ENCODE peak calls at places on chromosomes 13 and 19, in five cellular contexts. A is effector memory CD4-positive, alpha-beta T cell; O is tibial artery; H is uterus; T is psoas muscle. B is an unnamed sample. For H3K4me1, the result is how much of the 10 kb centered on the place peaks cover.

GRCh38 chr13:77386880-77387606 is 60.1 kb upstream of the MYCBP2 start:
- DNase-seq in H (no peak), A (no peak), T (peak), O (peak), B (no peak)

GRCh38 chr19:18496167-18496979 is 25.5 kb downstream of the ELL start:
- DNase-seq in T (no peak), H (no peak), O (no peak), A (peak), B (peak)

GRCh38 chr19:51196181-51196580 is 28.7 kb upstream of the CD33 start:
- DNase-seq in T (no peak), A (no peak), H (no peak), O (no peak), B (no peak)

GRCh38 chr19:21587117-21587461 is 81.7 kb downstream of the ZNF429 start:
- DNase-seq in A (no peak), H (no peak), O (no peak), T (no peak), B (no peak)

GRCh38 chr19:9885077-9885552 is 50.0 kb downstream of the PIN1 start:
- DNase-seq in H (peak), T (peak), O (no peak), A (no peak), B (no peak)

GRCh38 chr19:18785179-18786124 is 5.7 kb downstream of the COMP start:
- DNase-seq in H (peak), A (peak), T (peak), O (peak), B (peak)

GRCh38 chr13:59250276-59250990 is 913.3 kb downstream of the DIAPH3 start:
- DNase-seq in H (no peak), O (no peak), T (no peak), A (no peak), B (no peak)

GRCh38 chr13:39484506-39485313 is 118.3 kb downstream of the LHFPL6 start:
- DNase-seq in A (no peak), O (no peak), T (no peak), H (no peak), B (no peak)

GRCh38 chr13:86087241-86087640 is 288.0 kb upstream of the SLITRK6 start:
- DNase-seq in A (no peak), T (no peak), O (no peak), H (no peak), B (no peak)

GRCh38 chr13:30616927-30617314 is 799 bp upstream of the USPL1 start:
- DNase-seq in H (peak), T (peak), A (peak), O (peak), B (no peak)

GRCh38 chr19:51697169-51697776 is 4.1 kb downstream of the SPACA6 start:
- DNase-seq in H (no peak), T (no peak), O (no peak), A (no peak), B (no peak)

GRCh38 chr19:4896372-4896771 is 6.3 kb downstream of the ARRDC5 start:
- DNase-seq in T (peak), A (no peak), O (no peak), H (no peak), B (no peak)

GRCh38 chr13:101941095-101941777 is 460.6 kb downstream of the FGF14 start:
- DNase-seq in A (no peak), H (no peak), T (no peak), O (no peak), B (no peak)

GRCh38 chr19:51546650-51547396 is 15.4 kb upstream of the SIGLEC6 start:
- DNase-seq in O (no peak), H (no peak), T (no peak), A (no peak), B (no peak)

GRCh38 chr13:45167611-45168554 is 33.0 kb downstream of the KCTD4 start:
- DNase-seq in H (no peak), A (no peak), T (no peak), O (no peak), B (no peak)

GRCh38 chr19:8561071-8561764 is 16.0 kb downstream of the MYO1F start:
- DNase-seq in A (no peak), T (no peak), O (no peak), H (no peak), B (no peak)

GRCh38 chr13:113616281-113616906 is 31.8 kb downstream of the TFDP1 start:
- DNase-seq in O (no peak), A (no peak), T (no peak), H (no peak), B (peak)

GRCh38 chr13:77345150-77345780 is 18.4 kb upstream of the MYCBP2 start:
- DNase-seq in T (no peak), A (no peak), O (no peak), H (no peak), B (no peak)

GRCh38 chr19:11405846-11406643 is 13.1 kb downstream of the RGL3 start:
- DNase-seq in O (no peak), A (no peak), T (no peak), H (no peak), B (no peak)

GRCh38 chr13:51632643-51633357 is 48.5 kb downstream of the WDFY2 start:
- DNase-seq in O (no peak), T (no peak), H (no peak), A (no peak), B (no peak)

GRCh38 chr19:41811036-41811435 is 14.6 kb downstream of the CEACAM3 start:
- DNase-seq in H (no peak), A (no peak), T (no peak), O (peak), B (peak)

GRCh38 chr19:41811981-41812380 is 15.6 kb downstream of the CEACAM3 start:
- DNase-seq in A (no peak), T (no peak), H (no peak), O (no peak), B (no peak)

GRCh38 chr19:41813911-41814310 is 17.5 kb downstream of the CEACAM3 start:
- DNase-seq in H (no peak), A (no peak), O (no peak), T (no peak), B (no peak)

GRCh38 chr19:41816761-41817160 is 20.4 kb downstream of the CEACAM3 start:
- DNase-seq in O (no peak), H (no peak), T (no peak), A (no peak), B (no peak)

DNA sequence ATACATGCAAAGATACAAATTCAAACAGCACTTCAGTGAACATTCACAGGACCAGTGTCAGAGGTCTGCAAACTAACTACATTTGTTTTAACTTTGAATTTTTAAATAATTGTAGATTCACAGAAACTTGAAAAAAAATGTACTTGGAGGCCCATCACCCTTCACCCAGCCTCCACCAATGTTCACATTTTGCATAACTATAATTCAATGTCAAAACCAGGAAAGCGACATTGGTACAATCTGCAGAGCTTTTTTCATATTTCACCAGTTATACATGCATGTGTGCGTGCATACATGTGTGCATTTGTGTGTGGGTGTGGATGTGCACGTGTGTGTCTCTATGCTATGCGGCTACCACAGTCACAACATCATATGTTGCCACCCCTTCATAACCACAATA is 18.9 kb downstream of the CEACAM3 start:
- DNase-seq in T (no peak), H (no peak), A (no peak), O (no peak), B (no peak)
- H3K4me1 ChIP-seq in T (under half), H (under half), A (under half), O (under half), B (under half)

DNA sequence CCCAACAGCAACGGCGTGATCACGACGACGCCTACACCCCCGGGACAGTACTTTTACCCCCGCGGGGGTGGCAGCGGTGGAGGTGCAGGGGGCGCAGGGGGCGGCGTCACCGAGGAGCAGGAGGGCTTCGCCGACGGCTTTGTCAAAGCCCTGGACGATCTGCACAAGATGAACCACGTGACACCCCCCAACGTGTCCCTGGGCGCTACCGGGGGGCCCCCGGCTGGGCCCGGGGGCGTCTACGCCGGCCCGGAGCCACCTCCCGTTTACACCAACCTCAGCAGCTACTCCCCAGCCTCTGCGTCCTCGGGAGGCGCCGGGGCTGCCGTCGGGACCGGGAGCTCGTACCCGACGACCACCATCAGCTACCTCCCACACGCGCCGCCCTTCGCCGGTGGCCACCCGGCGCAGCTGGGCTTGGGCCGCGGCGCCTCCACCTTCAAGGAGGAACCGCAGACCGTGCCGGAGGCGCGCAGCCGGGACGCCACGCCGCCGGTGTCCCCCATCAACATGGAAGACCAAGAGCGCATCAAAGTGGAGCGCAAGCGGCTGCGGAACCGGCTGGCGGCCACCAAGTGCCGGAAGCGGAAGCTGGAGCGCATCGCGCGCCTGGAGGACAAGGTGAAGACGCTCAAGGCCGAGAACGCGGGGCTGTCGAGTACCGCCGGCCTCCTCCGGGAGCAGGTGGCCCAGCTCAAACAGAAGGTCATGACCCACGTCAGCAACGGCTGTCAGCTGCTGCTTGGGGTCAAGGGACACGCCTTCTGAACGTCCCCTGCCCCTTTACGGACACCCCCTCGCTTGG is 964 bp downstream of the JUNB start:
- DNase-seq in H (peak), T (peak), A (peak), O (no peak), B (peak)
- H3K27ac ChIP-seq in H (peak), T (peak), A (peak), O (peak), B (peak)

DNA sequence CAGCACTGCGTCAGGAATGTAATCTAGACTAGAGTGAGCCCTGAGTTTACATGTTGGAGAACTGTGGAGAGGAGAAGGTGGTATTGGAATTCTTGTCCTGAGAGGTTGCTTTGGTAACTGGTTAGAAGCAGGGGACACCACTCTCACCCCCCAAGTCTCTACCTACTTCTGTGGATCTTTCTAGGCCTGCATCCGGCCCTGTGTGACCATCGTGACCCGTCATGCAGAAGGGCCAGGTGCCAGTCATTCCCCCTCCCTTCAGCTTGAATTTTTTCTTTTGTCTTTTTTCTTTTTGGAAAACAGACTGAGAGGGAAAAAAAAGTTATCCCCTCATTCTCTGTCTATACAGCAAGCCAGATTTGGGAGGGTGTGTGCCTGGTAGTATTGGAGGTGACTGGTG is 31.8 kb downstream of the NFIX start:
- DNase-seq in H (no peak), T (no peak), A (no peak), O (no peak), B (no peak)
- H3K4me1 ChIP-seq in H (under half), T (half or more), A (under half), O (half or more), B (half or more)

GRCh38 chr19:47719047-47719885 is 6.0 kb downstream of the EHD2 start:
- DNase-seq in T (peak), O (peak), H (peak), A (no peak), B (peak)
- H3K27ac ChIP-seq in T (peak), O (peak), H (peak), A (no peak), B (peak)